ENCODE peak calls at places on chromosomes 12 and 14, in four cellular contexts. One of them, this sample, is unnamed.

GRCh38 chr12:106416273-106416672 is 58.7 kb downstream of the POLR3B start:
- DNase-seq in K562: no peak
- DNase-seq in mammary epithelial cell: no peak
- DNase-seq in IMR-90: no peak
- DNase-seq in this sample: peak

GRCh38 chr12:79555006-79555925 is 135.5 kb downstream of the PAWR start:
- DNase-seq in K562: no peak
- DNase-seq in mammary epithelial cell: peak
- DNase-seq in IMR-90: peak
- DNase-seq in this sample: no peak

GRCh38 chr14:61713724-61714437 is 18.6 kb downstream of the HIF1A start:
- DNase-seq in K562: no peak
- DNase-seq in mammary epithelial cell: no peak
- DNase-seq in IMR-90: no peak
- DNase-seq in this sample: no peak

GRCh38 chr12:128534906-128535305 is 267.9 kb downstream of the TMEM132C start:
- DNase-seq in K562: no peak
- DNase-seq in mammary epithelial cell: no peak
- DNase-seq in IMR-90: no peak
- DNase-seq in this sample: no peak

GRCh38 chr14:51398898-51399297 is 158.9 kb downstream of the TMX1 start:
- DNase-seq in K562: no peak
- DNase-seq in mammary epithelial cell: peak
- DNase-seq in IMR-90: peak
- DNase-seq in this sample: no peak

GRCh38 chr12:11607313-11608081 is 42.0 kb upstream of the ETV6 start:
- DNase-seq in K562: no peak
- DNase-seq in mammary epithelial cell: no peak
- DNase-seq in IMR-90: peak
- DNase-seq in this sample: peak

GRCh38 chr14:68210729-68211299 is 391.2 kb downstream of the RAD51B start:
- DNase-seq in K562: peak
- DNase-seq in mammary epithelial cell: peak
- DNase-seq in IMR-90: peak
- DNase-seq in this sample: no peak

GRCh38 chr14:85280074-85280473 is 249.9 kb upstream of the FLRT2 start:
- DNase-seq in K562: no peak
- DNase-seq in mammary epithelial cell: peak
- DNase-seq in IMR-90: peak
- DNase-seq in this sample: no peak

GRCh38 chr12:10363922-10364838 is 25.7 kb downstream of the KLRK1 start:
- DNase-seq in K562: peak
- DNase-seq in mammary epithelial cell: peak
- DNase-seq in IMR-90: peak
- DNase-seq in this sample: peak

GRCh38 chr12:52004042-52004648 is 2.6 kb upstream of the TAMALIN start:
- DNase-seq in K562: peak
- DNase-seq in mammary epithelial cell: peak
- DNase-seq in IMR-90: peak
- DNase-seq in this sample: peak

GRCh38 chr12:52681551-52682380 is 1.6 kb upstream of the KRT1 start:
- DNase-seq in K562: no peak
- DNase-seq in mammary epithelial cell: no peak
- DNase-seq in IMR-90: no peak
- DNase-seq in this sample: no peak

GRCh38 chr12:4172999-4173398 is 100.6 kb upstream of the CCND2 start:
- DNase-seq in K562: no peak
- DNase-seq in mammary epithelial cell: no peak
- DNase-seq in IMR-90: peak
- DNase-seq in this sample: no peak

GRCh38 chr14:91835920-91836843 is 31.2 kb downstream of the TC2N start:
- DNase-seq in K562: peak
- DNase-seq in mammary epithelial cell: peak
- DNase-seq in IMR-90: no peak
- DNase-seq in this sample: peak

GRCh38 chr12:71763682-71764379 is 9.2 kb downstream of the RAB21 start:
- DNase-seq in K562: no peak
- DNase-seq in mammary epithelial cell: peak
- DNase-seq in IMR-90: no peak
- DNase-seq in this sample: no peak

GRCh38 chr14:75283884-75284563 is 5.4 kb downstream of the FOS start:
- DNase-seq in K562: peak
- DNase-seq in mammary epithelial cell: peak
- DNase-seq in IMR-90: peak
- DNase-seq in this sample: no peak

GRCh38 chr12:62190921-62191746 is 69.1 kb upstream of the USP15 start:
- DNase-seq in K562: no peak
- DNase-seq in mammary epithelial cell: no peak
- DNase-seq in IMR-90: peak
- DNase-seq in this sample: peak

GRCh38 chr12:93846936-93847516 is 169.9 kb downstream of the CRADD start:
- DNase-seq in K562: no peak
- DNase-seq in mammary epithelial cell: no peak
- DNase-seq in IMR-90: no peak
- DNase-seq in this sample: no peak

GRCh38 chr14:61609143-61609851 is 86.0 kb upstream of the HIF1A start:
- DNase-seq in K562: no peak
- DNase-seq in mammary epithelial cell: peak
- DNase-seq in IMR-90: peak
- DNase-seq in this sample: peak

GRCh38 chr14:22432348-22432976 is 156.6 kb downstream of the DAD1 start:
- DNase-seq in K562: no peak
- DNase-seq in mammary epithelial cell: peak
- DNase-seq in IMR-90: peak
- DNase-seq in this sample: no peak

GRCh38 chr14:53879747-53880146 is 76.9 kb downstream of the BMP4 start:
- DNase-seq in K562: no peak
- DNase-seq in mammary epithelial cell: no peak
- DNase-seq in IMR-90: no peak
- DNase-seq in this sample: no peak

GRCh38 chr12:44812062-44812461 is 64.1 kb downstream of the NELL2 start:
- DNase-seq in K562: no peak
- DNase-seq in mammary epithelial cell: peak
- DNase-seq in IMR-90: no peak
- DNase-seq in this sample: no peak

GRCh38 chr12:1628671-1629337 is at the start of gene WNT5B:
- DNase-seq in K562: no peak
- DNase-seq in mammary epithelial cell: no peak
- DNase-seq in IMR-90: no peak
- DNase-seq in this sample: peak

GRCh38 chr12:93060071-93060665 is 131.1 kb upstream of the EEA1 start:
- DNase-seq in K562: no peak
- DNase-seq in mammary epithelial cell: no peak
- DNase-seq in IMR-90: no peak
- DNase-seq in this sample: no peak

GRCh38 chr12:7450667-7451066 is 6.7 kb upstream of the CD163L1 start:
- DNase-seq in K562: no peak
- DNase-seq in mammary epithelial cell: no peak
- DNase-seq in IMR-90: no peak
- DNase-seq in this sample: no peak

GRCh38 chr14:102362084-102362483 is 606 bp downstream of the CINP start:
- DNase-seq in K562: no peak
- DNase-seq in mammary epithelial cell: peak
- DNase-seq in IMR-90: peak
- DNase-seq in this sample: peak

GRCh38 chr12:46244273-46244672 is 24.6 kb downstream of the SLC38A1 start:
- DNase-seq in K562: peak
- DNase-seq in mammary epithelial cell: no peak
- DNase-seq in IMR-90: no peak
- DNase-seq in this sample: no peak

GRCh38 chr14:75487155-75487671 is 35.1 kb upstream of the BATF start:
- DNase-seq in K562: no peak
- DNase-seq in mammary epithelial cell: peak
- DNase-seq in IMR-90: no peak
- DNase-seq in this sample: no peak

GRCh38 chr12:31740618-31741017 is 11.8 kb upstream of the AMN1 start:
- DNase-seq in K562: no peak
- DNase-seq in mammary epithelial cell: no peak
- DNase-seq in IMR-90: no peak
- DNase-seq in this sample: no peak

GRCh38 chr14:56125772-56126411 is 7.7 kb downstream of the PELI2 start:
- DNase-seq in K562: no peak
- DNase-seq in mammary epithelial cell: no peak
- DNase-seq in IMR-90: no peak
- DNase-seq in this sample: no peak

GRCh38 chr14:84025258-84026012 is 1504.5 kb upstream of the FLRT2 start:
- DNase-seq in K562: no peak
- DNase-seq in mammary epithelial cell: no peak
- DNase-seq in IMR-90: no peak
- DNase-seq in this sample: no peak

GRCh38 chr12:75480469-75480949 is at the start of gene GLIPR1:
- DNase-seq in K562: no peak
- DNase-seq in mammary epithelial cell: peak
- DNase-seq in IMR-90: peak
- DNase-seq in this sample: peak

GRCh38 chr14:96940009-96940408 is 142.8 kb downstream of the VRK1 start:
- DNase-seq in K562: peak
- DNase-seq in mammary epithelial cell: no peak
- DNase-seq in IMR-90: no peak
- DNase-seq in this sample: peak

GRCh38 chr14:99720941-99721791 is 37.1 kb downstream of the CYP46A1 start:
- DNase-seq in K562: no peak
- DNase-seq in mammary epithelial cell: no peak
- DNase-seq in IMR-90: no peak
- DNase-seq in this sample: no peak

GRCh38 chr12:26109343-26109841 is 15.4 kb downstream of the BHLHE41 start:
- DNase-seq in K562: no peak
- DNase-seq in mammary epithelial cell: no peak
- DNase-seq in IMR-90: peak
- DNase-seq in this sample: no peak

GRCh38 chr12:112151766-112152541 is 26.6 kb downstream of the TRAFD1 start:
- DNase-seq in K562: no peak
- DNase-seq in mammary epithelial cell: no peak
- DNase-seq in IMR-90: no peak
- DNase-seq in this sample: no peak

GRCh38 chr14:52048641-52049204 is 20.1 kb downstream of the NID2 start:
- DNase-seq in K562: no peak
- DNase-seq in mammary epithelial cell: no peak
- DNase-seq in IMR-90: no peak
- DNase-seq in this sample: no peak

GRCh38 chr12:125683748-125684381 is 618.6 kb downstream of the AACS start:
- DNase-seq in K562: no peak
- DNase-seq in mammary epithelial cell: no peak
- DNase-seq in IMR-90: no peak
- DNase-seq in this sample: peak
- TF ChIP-seq CTCF in K562: no peak
- TF ChIP-seq CTCF in mammary epithelial cell: no peak
- TF ChIP-seq CTCF in IMR-90: no peak
- TF ChIP-seq CTCF in this sample: peak

DNA sequence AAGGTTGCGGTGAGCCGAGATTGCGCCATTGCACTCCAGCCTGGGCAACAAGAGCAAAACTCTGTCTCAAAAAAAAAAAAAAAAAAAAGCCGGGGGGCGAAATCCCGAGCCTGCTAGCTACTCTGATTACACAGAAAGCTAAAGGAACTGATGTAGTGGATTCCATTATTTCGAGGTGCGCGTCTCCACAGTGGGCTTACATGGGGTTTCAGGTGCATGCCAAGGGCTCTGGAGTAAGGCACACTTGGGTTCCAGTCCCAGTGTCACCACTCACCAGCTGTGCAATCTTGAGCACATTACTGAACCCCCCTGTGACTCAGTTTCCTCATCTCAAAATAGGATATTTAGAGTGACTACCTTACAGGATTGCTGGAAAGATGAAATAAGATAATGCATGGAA is 1.7 kb upstream of the RAB15 start:
- DNase-seq in K562: no peak
- DNase-seq in mammary epithelial cell: no peak
- DNase-seq in IMR-90: no peak
- DNase-seq in this sample: no peak
- H2AFZ ChIP-seq in K562: no peak
- H2AFZ ChIP-seq in mammary epithelial cell: no peak
- H2AFZ ChIP-seq in IMR-90: no peak
- H2AFZ ChIP-seq in this sample: no peak

DNA sequence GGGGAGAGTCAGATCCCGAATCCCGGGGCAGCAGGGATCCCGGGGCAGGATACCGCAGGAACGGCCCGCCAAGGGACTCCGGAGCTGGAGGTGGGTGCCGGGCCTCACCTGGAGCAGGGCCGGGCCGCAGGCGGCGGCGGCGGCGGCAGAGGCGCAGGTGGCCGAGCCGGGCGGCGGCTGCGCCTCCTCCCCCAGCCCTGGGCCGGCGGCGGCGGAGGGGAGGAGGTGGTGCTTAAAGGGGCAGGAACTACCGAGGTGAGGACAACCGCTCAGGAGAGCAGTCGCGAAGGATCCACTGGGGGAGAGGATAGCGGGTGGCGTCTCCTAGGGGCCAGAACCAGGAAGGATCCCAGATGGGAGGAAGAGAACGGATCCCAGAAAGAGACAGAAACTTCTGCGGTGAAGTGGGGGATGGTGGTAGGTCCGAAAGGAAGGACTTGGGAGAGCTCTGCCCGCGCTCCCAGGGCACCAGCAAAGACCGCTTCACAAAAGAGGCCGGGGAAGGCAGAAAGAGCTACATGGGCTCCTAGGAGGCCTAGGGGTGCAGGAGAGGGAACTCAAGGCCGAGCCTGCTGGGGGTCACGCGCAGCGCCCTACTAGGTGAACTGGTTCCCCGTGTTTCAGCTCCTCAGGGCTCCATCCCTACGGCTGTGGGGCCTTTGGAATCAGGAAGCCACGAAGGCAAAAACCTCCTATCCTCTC is 4.9 kb upstream of the BAZ2A start:
- DNase-seq in K562: peak
- DNase-seq in mammary epithelial cell: peak
- DNase-seq in IMR-90: peak
- DNase-seq in this sample: peak
- TF ChIP-seq CTCF in K562: peak
- TF ChIP-seq CTCF in mammary epithelial cell: peak
- TF ChIP-seq CTCF in IMR-90: peak
- TF ChIP-seq CTCF in this sample: peak

DNA sequence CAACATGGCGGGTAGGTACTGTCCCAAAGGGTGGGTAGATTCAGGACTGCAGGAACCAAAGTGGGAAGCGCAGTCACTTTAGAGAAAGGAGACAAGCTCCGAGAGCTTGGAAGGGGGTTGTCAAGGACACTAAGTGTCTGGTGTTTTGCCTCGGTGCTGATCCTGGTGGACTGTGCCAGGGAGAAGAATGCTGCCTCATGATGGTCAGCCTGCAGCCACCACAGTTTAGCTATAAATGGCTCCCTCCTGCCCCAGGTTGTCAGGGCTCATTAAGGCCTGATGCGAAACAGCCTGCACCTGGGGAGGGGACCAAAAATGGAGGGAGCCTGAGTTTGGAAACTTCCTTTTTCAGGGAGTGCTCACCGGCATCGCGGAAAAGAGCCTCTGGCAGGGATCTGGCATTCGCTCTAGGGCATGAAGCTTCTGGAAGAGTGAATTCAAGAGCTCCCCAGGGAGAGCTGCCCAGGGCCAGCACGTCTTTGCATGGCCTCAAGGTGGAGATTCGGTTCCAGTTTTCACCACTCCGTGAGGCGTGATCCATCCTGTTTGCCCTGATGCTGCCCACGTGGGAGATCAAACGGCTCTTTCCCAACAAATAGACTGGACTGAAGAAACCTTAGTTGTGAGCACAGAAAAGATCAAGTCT is 164.0 kb downstream of the FOXN3 start:
- DNase-seq in K562: no peak
- DNase-seq in mammary epithelial cell: no peak
- DNase-seq in IMR-90: peak
- DNase-seq in this sample: peak
- H2AFZ ChIP-seq in K562: no peak
- H2AFZ ChIP-seq in mammary epithelial cell: no peak
- H2AFZ ChIP-seq in IMR-90: no peak
- H2AFZ ChIP-seq in this sample: no peak

This sample was measured in neural progenitor cell.